ENCODE peak calls at places on chromosome 11, in six cellular contexts. R, G, Y, K, X and J are unnamed samples.
A peak's percentile ranks its signal among the peaks of the same experiment; 100 is the strongest.

GRCh38 chr11:88384678-88385015 is 47.1 kb upstream of the CTSC start:
- DNase-seq in R (no peak), G (no peak), X (no peak), K (no peak), Y (no peak), J (no peak)

GRCh38 chr11:6427516-6427915 is 8.6 kb upstream of the APBB1 start:
- DNase-seq in X (no peak), G (no peak), K (no peak), Y (no peak), R (no peak), J (no peak)

GRCh38 chr11:78425436-78425835 is 7.8 kb upstream of the GAB2 start:
- DNase-seq in R (no peak), K (no peak), Y (no peak), X (no peak), G (no peak), J (no peak)

GRCh38 chr11:78417888-78418583 is 416 bp upstream of the GAB2 start:
- DNase-seq in G (no peak), X (peak; percentile 88), Y (peak; percentile 82), R (peak; percentile 87), K (peak; percentile 92), J (no peak)

GRCh38 chr11:38950882-38951281 is 2352.8 kb upstream of the RAG2 start:
- DNase-seq in X (no peak), R (no peak), K (no peak), Y (no peak), G (no peak), J (no peak)

GRCh38 chr11:112590778-112591177 is 330.1 kb upstream of the PLET1 start:
- DNase-seq in K (no peak), Y (no peak), X (no peak), R (no peak), G (no peak), J (no peak)

GRCh38 chr11:29173660-29174062 is 843.2 kb downstream of the KCNA4 start:
- DNase-seq in G (no peak), X (no peak), K (no peak), R (no peak), Y (no peak), J (no peak)

GRCh38 chr11:32847511-32847910 is 17.8 kb downstream of the PRRG4 start:
- DNase-seq in G (no peak), Y (no peak), K (no peak), X (no peak), R (no peak), J (no peak)

GRCh38 chr11:31870609-31871309 is 59.6 kb upstream of the PAX6 start:
- DNase-seq in G (peak; percentile 68), X (no peak), R (peak; percentile 19), K (peak; percentile 70), Y (peak; percentile 55), J (peak; percentile 0)

GRCh38 chr11:67438121-67438902 is 830 bp upstream of the PTPRCAP start:
- DNase-seq in X (no peak), G (no peak), Y (no peak), R (no peak), K (no peak), J (no peak)
- TF ChIP-seq CTCF in X (no peak), G (no peak), Y (no peak), R (no peak), K (no peak), J (no peak)

GRCh38 chr11:62732830-62733229 is 4.5 kb downstream of the TTC9C start:
- DNase-seq in X (no peak), K (no peak), Y (no peak), G (no peak), R (no peak), J (no peak)
- TF ChIP-seq CTCF in X (no peak), K (no peak), Y (peak; percentile 17), G (no peak), R (no peak), J (no peak)

DNA sequence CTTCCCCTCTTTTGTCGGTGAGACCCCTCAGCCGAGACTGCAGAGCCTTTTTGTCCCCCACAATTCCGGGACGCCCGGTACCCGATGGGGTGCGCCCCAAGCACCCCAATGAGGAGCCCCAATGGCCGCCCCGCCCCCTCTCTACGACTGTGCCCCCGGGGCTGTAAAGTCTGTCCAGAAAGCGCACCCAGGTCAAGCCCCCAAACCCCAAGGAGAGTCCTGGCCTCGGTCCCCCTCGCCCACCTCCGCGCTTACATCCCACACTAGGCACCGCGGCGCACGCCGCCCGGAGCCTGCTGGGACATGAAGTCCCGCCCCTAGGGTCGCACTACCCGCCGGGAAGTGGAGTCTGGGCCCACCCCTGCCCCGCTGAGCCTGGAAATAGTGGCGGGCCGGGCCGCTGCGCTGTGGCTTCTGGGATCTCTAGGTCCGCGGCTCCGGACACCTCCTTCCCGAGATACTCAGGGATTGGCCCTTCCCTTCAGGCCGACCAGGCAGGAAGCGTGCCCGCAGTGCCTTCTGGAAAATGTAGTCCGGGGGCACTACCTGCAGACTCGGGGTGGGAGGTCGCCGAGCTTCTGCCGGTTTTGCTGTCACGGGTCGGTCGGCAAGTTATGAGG is at the start of gene MEN1:
- DNase-seq in K (peak; percentile 95), G (peak; percentile 85), X (peak; percentile 98), R (peak; percentile 97), Y (peak; percentile 98), J (peak; percentile 82)
- TF ChIP-seq CTCF in K (no peak), G (no peak), X (no peak), R (no peak), Y (no peak), J (no peak)

DNA sequence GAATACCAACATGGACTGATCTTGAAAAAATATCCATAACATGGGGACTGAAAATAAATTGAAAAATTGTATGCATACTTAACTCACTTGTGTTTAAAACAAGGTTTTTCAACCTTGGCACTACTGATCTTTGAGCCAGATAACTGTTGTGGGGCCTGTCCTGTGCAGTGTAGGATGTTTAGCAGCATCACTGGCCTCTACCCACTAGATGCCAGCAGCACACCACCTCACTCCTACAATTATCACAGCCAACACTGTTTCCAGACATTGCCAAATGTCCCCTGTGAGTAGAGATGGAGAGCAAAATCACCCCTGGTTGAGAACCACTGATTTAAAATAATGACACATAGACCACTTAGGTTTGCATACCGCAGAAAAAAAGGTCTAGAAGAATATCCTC is 45.0 kb upstream of the SLC1A2 start:
- DNase-seq in X (no peak), G (no peak), K (peak; percentile 21), R (no peak), Y (no peak), J (no peak)
- TF ChIP-seq CTCF in X (no peak), G (peak; percentile 33), K (no peak), R (no peak), Y (no peak), J (peak; percentile 26)

DNA sequence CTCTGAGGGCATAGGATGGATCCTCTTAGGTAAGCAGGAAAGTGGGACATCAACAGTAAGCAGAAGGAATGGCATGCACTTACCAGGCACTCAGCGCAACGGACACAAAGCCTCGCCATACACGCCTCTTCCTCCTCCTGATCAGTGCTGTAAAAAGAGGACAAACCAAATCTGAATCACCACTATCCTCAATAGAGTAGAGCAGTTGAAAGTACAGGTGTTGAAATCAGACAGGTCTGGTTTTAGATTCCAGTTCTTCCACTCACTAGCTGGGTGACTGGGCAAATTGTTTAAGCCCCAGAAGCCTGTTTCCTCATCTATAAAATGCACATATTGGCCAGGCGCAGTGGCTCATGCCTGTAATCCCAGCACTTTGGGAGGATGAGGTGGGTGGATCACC is 8.6 kb upstream of the JAML start:
- DNase-seq in X (no peak), G (no peak), K (no peak), R (no peak), Y (no peak), J (no peak)
- TF ChIP-seq CTCF in X (no peak), G (no peak), K (no peak), R (no peak), Y (no peak), J (no peak)

GRCh38 chr11:101848262-101848661 is 66.5 kb upstream of the CEP126 start:
- DNase-seq in Y (no peak), X (no peak), G (no peak), R (no peak), K (no peak), J (no peak)
- TF ChIP-seq CTCF in Y (peak; percentile 37), X (no peak), G (no peak), R (peak; percentile 57), K (peak; percentile 79), J (peak; percentile 18)

GRCh38 chr11:2398664-2399355 is 1.7 kb upstream of the TSSC4 start:
- DNase-seq in Y (no peak), X (no peak), R (no peak), K (no peak), G (no peak), J (no peak)
- TF ChIP-seq CTCF in Y (no peak), X (no peak), R (peak; percentile 8), K (no peak), G (no peak), J (no peak)

DNA sequence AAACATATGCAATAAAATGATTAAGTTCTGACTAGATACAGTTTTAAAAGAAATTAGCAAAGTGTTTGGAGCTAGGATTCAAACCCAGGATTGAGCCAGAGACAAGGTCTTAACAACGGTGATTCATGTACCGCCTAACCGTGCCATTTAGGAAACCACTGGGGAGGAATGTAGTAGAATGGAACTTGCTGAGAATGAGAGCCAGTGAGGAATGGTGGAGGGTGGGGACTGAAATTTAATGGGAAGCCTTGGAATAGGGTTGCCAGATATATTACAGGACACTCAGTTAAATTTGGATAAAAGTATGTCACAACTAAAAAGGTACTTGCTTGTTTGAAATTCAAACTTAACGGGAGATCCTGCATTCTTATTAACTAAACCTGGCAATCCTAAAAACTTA is 30.4 kb upstream of the TMEM86A start:
- DNase-seq in K (no peak), X (no peak), G (no peak), Y (no peak), R (no peak), J (no peak)
- TF ChIP-seq CTCF in K (no peak), X (no peak), G (no peak), Y (no peak), R (no peak), J (no peak)

GRCh38 chr11:10906521-10906920 is 48.7 kb upstream of the ZBED5 start:
- DNase-seq in R (no peak), X (no peak), G (no peak), K (no peak), Y (no peak), J (no peak)
- TF ChIP-seq CTCF in R (peak; percentile 51), X (no peak), G (no peak), K (no peak), Y (no peak), J (peak; percentile 19)